ENCODE peak calls at places on chromosomes 6 and 20, in seven cellular contexts. Z is esophagus squamous epithelium, G is GM12891, K is ovary, H is erythroblast, L is A549, J is body of pancreas. X is an unnamed sample.

GRCh38 chr6:90008189-90008907 is 114.1 kb downstream of the GJA10 start:
- DNase-seq in Z (no peak), G (no peak), K (no peak), H (no peak), L (no peak), J (no peak), X (no peak)

GRCh38 chr6:168558686-168559085 is 117.7 kb downstream of the SMOC2 start:
- DNase-seq in Z (no peak), G (no peak), K (no peak), H (no peak), L (no peak), J (no peak), X (no peak)

GRCh38 chr6:7258231-7258763 is 54.7 kb downstream of the SSR1 start:
- DNase-seq in Z (no peak), G (no peak), K (no peak), H (peak), L (no peak), J (no peak), X (no peak)

GRCh38 chr6:7230327-7230691 is 82.7 kb downstream of the SSR1 start:
- DNase-seq in Z (no peak), G (no peak), K (no peak), H (no peak), L (no peak), J (no peak), X (no peak)

GRCh38 chr6:109580519-109580918 is 97.5 kb upstream of the ZBTB24 start:
- DNase-seq in Z (no peak), G (no peak), K (no peak), H (no peak), L (no peak), J (no peak), X (no peak)

GRCh38 chr6:7115452-7116223 is 7.9 kb downstream of the RREB1 start:
- DNase-seq in Z (no peak), G (no peak), K (no peak), H (no peak), L (no peak), J (no peak), X (peak)

GRCh38 chr6:32568561-32568960 is 21.1 kb downstream of the HLA-DRB1 start:
- DNase-seq in Z (no peak), G (no peak), K (no peak), H (no peak), L (no peak), J (no peak), X (no peak)

GRCh38 chr6:164106345-164106769 is 691.8 kb downstream of the QKI start:
- DNase-seq in Z (no peak), G (peak), K (no peak), H (peak), L (no peak), J (no peak), X (no peak)

GRCh38 chr6:111469543-111469942 is 13.5 kb downstream of the REV3L start:
- DNase-seq in Z (no peak), G (no peak), K (no peak), H (no peak), L (no peak), J (no peak), X (no peak)

GRCh38 chr6:148370171-148370570 is 27.5 kb downstream of the SASH1 start:
- DNase-seq in Z (no peak), G (no peak), K (no peak), H (no peak), L (no peak), J (no peak), X (no peak)

GRCh38 chr6:10521104-10521808 is at the start of gene GCNT2:
- DNase-seq in Z (no peak), G (no peak), K (no peak), H (peak), L (peak), J (no peak), X (peak)
- TF ChIP-seq POLR2A in Z (no peak), G (no peak), K (no peak), H (peak), L (peak), J (no peak), X (no peak)

GRCh38 chr6:83430606-83431544 is at the start of gene ME1:
- DNase-seq in Z (no peak), G (peak), K (peak), H (peak), L (peak), J (peak), X (peak)
- TF ChIP-seq POLR2A in Z (peak), G (no peak), K (peak), H (no peak), L (peak), J (peak), X (no peak)

GRCh38 chr6:88843040-88843439 is 120.4 kb downstream of the RNGTT start:
- DNase-seq in Z (no peak), G (no peak), K (no peak), H (no peak), L (no peak), J (no peak), X (no peak)

GRCh38 chr6:88848870-88849269 is 114.5 kb downstream of the RNGTT start:
- DNase-seq in Z (no peak), G (no peak), K (no peak), H (no peak), L (no peak), J (no peak), X (no peak)
- TF ChIP-seq POLR2A in Z (no peak), G (no peak), K (no peak), H (no peak), L (no peak), J (no peak), X (no peak)

GRCh38 chr6:118772886-118773285 is 121.1 kb upstream of the ASF1A start:
- DNase-seq in Z (no peak), G (no peak), K (no peak), H (no peak), L (no peak), J (no peak), X (no peak)

GRCh38 chr6:118775381-118775780 is 118.6 kb upstream of the ASF1A start:
- DNase-seq in Z (no peak), G (no peak), K (no peak), H (no peak), L (no peak), J (no peak), X (no peak)

GRCh38 chr6:118774596-118774995 is 119.4 kb upstream of the ASF1A start:
- DNase-seq in Z (no peak), G (no peak), K (no peak), H (no peak), L (no peak), J (no peak), X (no peak)

GRCh38 chr6:118780728-118781127 is 113.2 kb upstream of the ASF1A start:
- DNase-seq in Z (no peak), G (no peak), K (no peak), H (no peak), L (no peak), J (no peak), X (no peak)

GRCh38 chr6:118776607-118777549 is 117.1 kb upstream of the ASF1A start:
- DNase-seq in Z (no peak), G (no peak), K (peak), H (peak), L (peak), J (peak), X (peak)
- TF ChIP-seq POLR2A in Z (no peak), G (no peak), K (no peak), H (no peak), L (no peak), J (no peak), X (no peak)

DNA sequence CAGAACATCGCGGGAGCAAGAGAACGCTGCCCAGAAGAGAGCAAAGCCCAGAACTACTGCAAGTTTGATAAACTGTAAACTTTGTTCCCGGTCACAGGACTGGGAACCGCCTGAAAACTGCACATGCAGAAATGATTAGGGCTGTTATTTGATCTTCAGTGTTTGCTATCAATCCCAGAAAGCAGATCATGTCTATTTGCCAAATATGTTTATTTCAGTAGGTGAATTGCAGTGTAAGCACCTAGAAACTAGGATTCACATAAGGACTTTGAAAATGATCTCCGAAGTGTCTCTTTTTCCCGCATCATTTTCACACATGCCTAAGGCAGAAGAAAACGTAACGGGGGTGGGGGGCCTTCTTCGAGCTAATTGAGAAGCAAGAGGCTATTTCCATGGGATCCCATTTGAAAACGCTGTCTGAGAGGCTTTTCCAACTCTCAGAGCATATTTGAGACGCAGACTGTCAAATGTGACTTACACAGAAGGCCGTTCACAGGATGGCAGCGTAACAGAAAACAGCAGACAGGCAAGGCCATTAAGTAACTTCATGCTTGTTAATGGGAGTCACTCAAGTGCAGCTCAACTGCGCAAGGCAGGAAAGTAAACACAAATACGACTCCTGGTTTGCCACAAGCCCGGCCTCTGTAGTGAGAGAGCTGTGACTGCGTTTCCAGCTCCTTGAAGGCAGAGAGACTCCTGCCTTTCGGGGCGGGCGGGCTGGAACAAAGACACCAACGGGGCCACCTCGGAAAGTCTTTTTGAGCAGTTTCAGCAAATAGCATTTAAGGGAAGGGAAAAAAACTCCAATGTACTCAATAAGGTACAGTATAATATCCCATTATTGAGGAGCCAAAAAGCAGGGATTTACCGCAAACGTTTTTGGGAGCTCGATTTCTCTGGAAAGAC is 144.7 kb upstream of the ZNF217 start:
- DNase-seq in Z (no peak), G (no peak), K (peak), H (peak), L (peak), J (peak), X (peak)
- TF ChIP-seq POLR2A in Z (no peak), G (no peak), K (no peak), H (no peak), L (peak), J (peak), X (peak)

GRCh38 chr6:36604090-36605060 is 10.2 kb downstream of the SRSF3 start:
- DNase-seq in Z (no peak), G (no peak), K (no peak), H (no peak), L (no peak), J (no peak), X (no peak)

GRCh38 chr6:36600564-36601146 is 6.5 kb downstream of the SRSF3 start:
- DNase-seq in Z (no peak), G (no peak), K (no peak), H (no peak), L (no peak), J (no peak), X (no peak)

GRCh38 chr6:36605560-36606391 is 11.6 kb downstream of the SRSF3 start:
- DNase-seq in Z (no peak), G (no peak), K (peak), H (no peak), L (no peak), J (no peak), X (no peak)

GRCh38 chr6:36605102-36605501 is 10.9 kb downstream of the SRSF3 start:
- DNase-seq in Z (no peak), G (no peak), K (peak), H (no peak), L (no peak), J (no peak), X (no peak)

GRCh38 chr6:36603222-36604089 is 9.3 kb downstream of the SRSF3 start:
- DNase-seq in Z (no peak), G (no peak), K (no peak), H (no peak), L (no peak), J (no peak), X (no peak)
- TF ChIP-seq POLR2A in Z (no peak), G (peak), K (no peak), H (no peak), L (no peak), J (no peak), X (no peak)

GRCh38 chr20:62927128-62927705 is 912 bp upstream of the DIDO1 start:
- DNase-seq in Z (no peak), G (no peak), K (no peak), H (no peak), L (no peak), J (no peak), X (no peak)

GRCh38 chr20:62924567-62925419 is 1.5 kb downstream of the DIDO1 start:
- DNase-seq in Z (no peak), G (no peak), K (no peak), H (peak), L (no peak), J (no peak), X (no peak)

GRCh38 chr20:62926229-62927127 is at the start of gene DIDO1:
- DNase-seq in Z (peak), G (peak), K (peak), H (peak), L (peak), J (peak), X (peak)

GRCh38 chr20:62923669-62924566 is 2.4 kb downstream of the DIDO1 start:
- DNase-seq in Z (no peak), G (no peak), K (no peak), H (peak), L (no peak), J (no peak), X (no peak)

DNA sequence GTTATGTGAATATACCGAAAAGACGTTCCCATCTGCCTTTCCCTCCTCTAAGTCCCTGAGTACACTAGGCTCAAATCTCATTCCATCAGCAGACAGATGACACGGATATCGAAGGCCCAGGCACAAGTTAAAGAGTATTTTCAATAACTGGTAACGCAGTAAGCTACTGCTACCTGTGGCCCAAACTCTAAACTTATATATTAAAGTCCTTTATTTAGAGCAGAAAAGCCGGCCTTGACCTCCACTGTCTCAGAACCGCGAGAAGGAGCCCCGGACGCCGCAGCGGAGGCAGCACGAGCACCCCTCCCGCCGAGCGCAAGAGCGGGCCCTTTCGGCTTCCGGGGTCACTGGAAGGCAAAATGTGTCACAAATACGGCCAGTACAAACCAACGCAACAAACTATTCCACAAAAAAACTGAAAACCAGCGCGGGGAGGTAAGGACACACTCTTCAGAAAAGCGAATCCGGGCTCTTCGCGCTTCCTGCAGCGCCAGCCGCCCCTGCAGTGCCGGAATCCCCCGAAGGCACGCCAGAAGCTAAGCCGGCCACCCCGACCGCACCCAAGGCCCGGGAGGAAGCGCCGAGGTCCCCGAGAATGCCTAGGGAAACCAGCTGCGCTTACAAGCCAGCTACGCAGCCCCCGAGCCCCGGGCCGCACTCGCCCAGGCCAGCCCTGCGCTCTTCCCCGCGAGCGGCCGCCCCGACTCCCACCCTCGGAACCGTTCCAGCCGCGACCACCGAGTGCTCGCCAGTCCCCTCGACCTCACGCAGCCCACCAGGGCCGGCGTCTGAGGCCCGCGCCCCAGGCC is 681 bp downstream of the DIDO1 start:
- DNase-seq in Z (no peak), G (no peak), K (peak), H (peak), L (no peak), J (peak), X (peak)
- TF ChIP-seq POLR2A in Z (no peak), G (no peak), K (no peak), H (no peak), L (peak), J (no peak), X (no peak)

DNA sequence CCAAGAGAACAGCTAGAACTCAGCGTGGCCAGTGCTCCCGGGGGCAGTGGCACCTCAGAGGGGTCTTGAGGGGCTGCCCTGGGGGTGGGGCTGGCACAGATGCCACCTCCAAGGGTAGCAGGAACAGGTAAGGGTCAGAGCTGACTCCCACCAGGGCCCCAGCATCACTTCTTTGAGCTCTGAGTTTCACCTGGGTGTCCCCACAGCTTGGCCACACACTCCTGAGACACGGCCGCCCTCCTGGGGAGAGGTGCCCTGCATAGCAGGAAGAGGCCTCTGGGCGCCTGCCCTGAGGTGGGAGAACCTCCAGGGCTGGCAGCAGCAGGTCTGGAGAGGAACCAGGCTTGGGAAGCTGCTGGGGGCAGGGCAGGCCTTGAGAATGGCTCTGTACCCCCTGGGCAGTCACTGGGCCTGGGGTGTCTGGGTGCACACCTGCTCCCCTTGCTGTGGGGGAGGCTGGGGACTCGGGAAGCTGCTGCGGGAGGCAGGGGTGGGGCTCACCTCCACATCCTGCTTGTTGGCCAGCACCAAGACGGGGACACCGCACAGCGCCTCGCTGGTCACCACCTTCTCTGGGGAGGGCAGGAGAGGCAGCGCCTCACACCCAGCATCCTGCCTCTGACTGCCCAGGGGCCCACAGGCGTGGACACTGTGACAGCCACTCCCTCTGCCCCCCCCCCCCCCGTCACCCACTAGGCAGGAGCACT is 5.0 kb downstream of the TNFRSF6B start:
- DNase-seq in Z (no peak), G (peak), K (no peak), H (no peak), L (no peak), J (no peak), X (no peak)
- TF ChIP-seq POLR2A in Z (no peak), G (no peak), K (no peak), H (no peak), L (no peak), J (no peak), X (no peak)